ENCODE peak calls at places on chromosomes 3 and 15, in eight cellular contexts. Q, O, C, I, X, W, G and E are unnamed samples.

GRCh38 chr3:17973559-17973906 is 231.1 kb upstream of the TBC1D5 start:
- DNase-seq in Q (no peak), O (no peak), C (no peak), I (no peak), X (no peak), W (no peak), G (no peak), E (no peak)

GRCh38 chr3:155792532-155792931 is 13.5 kb downstream of the C3orf33 start:
- DNase-seq in Q (no peak), O (no peak), C (no peak), I (no peak), X (no peak), W (no peak), G (no peak), E (no peak)

GRCh38 chr15:83092309-83092976 is 15.0 kb upstream of the TM6SF1 start:
- DNase-seq in Q (peak), O (no peak), C (peak), I (peak), X (no peak), W (no peak), G (no peak), E (peak)

GRCh38 chr3:126348308-126348920 is 8.8 kb downstream of the KLF15 start:
- DNase-seq in Q (no peak), O (no peak), C (no peak), I (no peak), X (peak), W (peak), G (no peak), E (peak)

GRCh38 chr15:77823736-77824135 is 191.0 kb upstream of the LINGO1 start:
- DNase-seq in Q (no peak), O (no peak), C (no peak), I (no peak), X (no peak), W (no peak), G (no peak), E (no peak)

GRCh38 chr3:153043729-153044314 is 118.2 kb upstream of the RAP2B start:
- DNase-seq in Q (peak), O (no peak), C (no peak), I (no peak), X (no peak), W (no peak), G (no peak), E (no peak)

GRCh38 chr15:31274496-31275330 is 51.9 kb upstream of the KLF13 start:
- DNase-seq in Q (no peak), O (no peak), C (peak), I (peak), X (peak), W (peak), G (peak), E (peak)

GRCh38 chr3:151838574-151839312 is 24.8 kb downstream of the AADAC start:
- DNase-seq in Q (peak), O (peak), C (no peak), I (peak), X (peak), W (no peak), G (peak), E (peak)

GRCh38 chr3:197896421-197896820 is 53.6 kb upstream of the RPL35A start:
- DNase-seq in Q (no peak), O (no peak), C (no peak), I (no peak), X (no peak), W (peak), G (no peak), E (no peak)

GRCh38 chr15:39429898-39430357 is 151.0 kb upstream of the THBS1 start:
- DNase-seq in Q (peak), O (no peak), C (no peak), I (no peak), X (no peak), W (no peak), G (no peak), E (no peak)

GRCh38 chr3:10777627-10778026 is 38.4 kb upstream of the SLC6A11 start:
- DNase-seq in Q (no peak), O (no peak), C (no peak), I (no peak), X (no peak), W (no peak), G (no peak), E (no peak)

GRCh38 chr3:129927072-129927471 is 33.6 kb upstream of the TMCC1 start:
- DNase-seq in Q (no peak), O (no peak), C (no peak), I (no peak), X (no peak), W (no peak), G (no peak), E (no peak)

GRCh38 chr3:8458235-8458634 is 43.4 kb upstream of the LMCD1 start:
- DNase-seq in Q (no peak), O (no peak), C (no peak), I (no peak), X (no peak), W (no peak), G (no peak), E (no peak)

GRCh38 chr3:156710429-156710828 is 36.0 kb downstream of the TIPARP start:
- DNase-seq in Q (no peak), O (no peak), C (no peak), I (no peak), X (no peak), W (no peak), G (no peak), E (no peak)

GRCh38 chr15:99729920-99730319 is 3.3 kb downstream of the LYSMD4 start:
- DNase-seq in Q (peak), O (peak), C (peak), I (peak), X (no peak), W (no peak), G (no peak), E (peak)

GRCh38 chr15:35439291-35439690 is 106.7 kb downstream of the DPH6 start:
- DNase-seq in Q (no peak), O (no peak), C (no peak), I (no peak), X (no peak), W (no peak), G (no peak), E (no peak)

GRCh38 chr15:58077427-58077826 is 11.9 kb upstream of the ALDH1A2 start:
- DNase-seq in Q (peak), O (no peak), C (no peak), I (no peak), X (no peak), W (no peak), G (no peak), E (no peak)

GRCh38 chr3:197337656-197338055 is 39.2 kb upstream of the DLG1 start:
- DNase-seq in Q (no peak), O (no peak), C (no peak), I (no peak), X (no peak), W (peak), G (no peak), E (no peak)

GRCh38 chr3:140830391-140830790 is 111.2 kb upstream of the SLC25A36 start:
- DNase-seq in Q (no peak), O (no peak), C (no peak), I (no peak), X (no peak), W (no peak), G (no peak), E (no peak)

GRCh38 chr3:127459205-127459604 is 131.3 kb downstream of the TPRA1 start:
- DNase-seq in Q (no peak), O (no peak), C (no peak), I (no peak), X (no peak), W (no peak), G (no peak), E (no peak)

GRCh38 chr3:46566040-46566631 is at the start of gene LRRC2:
- DNase-seq in Q (peak), O (peak), C (peak), I (no peak), X (peak), W (no peak), G (peak), E (peak)

GRCh38 chr15:100109486-100110035 is 232.2 kb downstream of the ADAMTS17 start:
- DNase-seq in Q (no peak), O (no peak), C (no peak), I (no peak), X (peak), W (no peak), G (peak), E (no peak)

GRCh38 chr15:70563561-70564095 is 199.7 kb downstream of the UACA start:
- DNase-seq in Q (no peak), O (no peak), C (no peak), I (no peak), X (no peak), W (peak), G (peak), E (no peak)

GRCh38 chr15:34737379-34737928 is 17.3 kb downstream of the GJD2 start:
- DNase-seq in Q (no peak), O (no peak), C (peak), I (no peak), X (no peak), W (no peak), G (no peak), E (no peak)

GRCh38 chr3:25854635-25855034 is 64.7 kb downstream of the OXSM start:
- DNase-seq in Q (no peak), O (no peak), C (no peak), I (no peak), X (no peak), W (no peak), G (no peak), E (no peak)

GRCh38 chr15:62173215-62173614 is 8.1 kb upstream of the C2CD4B start:
- DNase-seq in Q (peak), O (no peak), C (peak), I (no peak), X (peak), W (no peak), G (no peak), E (no peak)

GRCh38 chr3:122668930-122669730 is 11.5 kb upstream of the PARP14 start:
- DNase-seq in Q (no peak), O (no peak), C (no peak), I (peak), X (no peak), W (no peak), G (no peak), E (no peak)

GRCh38 chr15:38886315-38887163 is 321.9 kb upstream of the RASGRP1 start:
- DNase-seq in Q (no peak), O (no peak), C (no peak), I (peak), X (no peak), W (no peak), G (no peak), E (no peak)

GRCh38 chr15:70095387-70096214 is 2.1 kb downstream of the TLE3 start:
- DNase-seq in Q (peak), O (no peak), C (peak), I (peak), X (peak), W (peak), G (no peak), E (peak)

GRCh38 chr3:167650459-167650858 is 3.3 kb downstream of the WDR49 start:
- DNase-seq in Q (no peak), O (no peak), C (no peak), I (no peak), X (no peak), W (no peak), G (no peak), E (no peak)

GRCh38 chr3:170355738-170356595 is 1.5 kb upstream of the SKIL start:
- DNase-seq in Q (peak), O (no peak), C (peak), I (peak), X (peak), W (no peak), G (peak), E (peak)

GRCh38 chr15:35243758-35244157 is 158.7 kb upstream of the NANOGP8 start:
- DNase-seq in Q (no peak), O (no peak), C (no peak), I (no peak), X (no peak), W (no peak), G (no peak), E (no peak)

GRCh38 chr3:27484002-27484844 is at the start of gene SLC4A7:
- DNase-seq in Q (peak), O (peak), C (peak), I (peak), X (peak), W (peak), G (peak), E (peak)

GRCh38 chr3:27479816-27480543 is 4.2 kb downstream of the SLC4A7 start:
- DNase-seq in Q (no peak), O (no peak), C (no peak), I (peak), X (no peak), W (no peak), G (no peak), E (no peak)

GRCh38 chr3:27486328-27486727 is 2.1 kb upstream of the SLC4A7 start:
- DNase-seq in Q (no peak), O (no peak), C (no peak), I (no peak), X (no peak), W (no peak), G (no peak), E (no peak)

GRCh38 chr3:27485853-27486252 is 1.7 kb upstream of the SLC4A7 start:
- DNase-seq in Q (no peak), O (no peak), C (no peak), I (no peak), X (no peak), W (no peak), G (no peak), E (no peak)

DNA sequence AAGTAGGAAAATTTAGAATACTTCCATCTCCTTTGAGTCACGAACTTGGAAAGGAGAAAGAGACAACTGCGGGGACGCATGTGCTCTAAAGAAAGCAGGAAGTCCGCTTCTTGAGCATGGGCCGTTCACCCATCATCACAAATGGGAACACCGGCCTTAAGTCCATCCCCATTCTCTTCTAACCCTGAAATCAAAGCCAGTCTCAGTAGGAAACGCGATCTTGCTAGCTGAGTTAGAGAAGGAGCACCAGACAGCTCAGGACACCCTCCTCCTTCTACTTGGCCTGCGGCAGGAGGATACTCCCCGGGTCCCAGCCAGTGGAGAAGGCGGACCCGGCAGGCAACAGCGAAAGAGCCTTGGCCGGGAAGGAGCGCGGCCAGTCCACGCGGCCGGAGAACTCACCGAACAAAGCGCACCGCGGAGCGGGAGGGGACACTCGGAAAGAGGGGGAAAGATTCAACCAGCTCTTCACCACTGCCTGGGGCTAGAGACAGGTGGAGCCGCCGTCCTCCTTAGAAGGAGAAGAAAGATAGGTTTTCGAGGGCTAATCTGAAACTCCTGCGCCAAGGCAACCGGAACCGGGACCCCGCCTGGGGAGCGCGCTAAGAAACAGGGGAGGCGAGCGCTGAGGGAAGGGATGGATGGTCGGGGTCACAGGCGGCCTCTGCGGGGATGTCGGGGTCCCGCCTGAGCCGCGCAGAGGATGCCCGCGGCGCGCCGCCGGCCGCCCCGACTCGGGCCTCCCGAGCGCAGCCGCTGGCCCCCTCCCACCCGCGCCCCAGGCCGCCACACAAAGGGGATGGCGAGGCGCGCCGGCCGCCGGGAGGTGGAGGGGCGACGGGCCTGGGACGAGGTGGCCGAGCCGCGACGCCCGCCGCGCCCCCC is 825 bp downstream of the SLC4A7 start:
- DNase-seq in Q (peak), O (peak), C (peak), I (peak), X (peak), W (peak), G (peak), E (peak)
- TF ChIP-seq POLR2A in Q (no peak), O (no peak), C (no peak), I (peak), X (peak), W (no peak), G (no peak), E (no peak)

DNA sequence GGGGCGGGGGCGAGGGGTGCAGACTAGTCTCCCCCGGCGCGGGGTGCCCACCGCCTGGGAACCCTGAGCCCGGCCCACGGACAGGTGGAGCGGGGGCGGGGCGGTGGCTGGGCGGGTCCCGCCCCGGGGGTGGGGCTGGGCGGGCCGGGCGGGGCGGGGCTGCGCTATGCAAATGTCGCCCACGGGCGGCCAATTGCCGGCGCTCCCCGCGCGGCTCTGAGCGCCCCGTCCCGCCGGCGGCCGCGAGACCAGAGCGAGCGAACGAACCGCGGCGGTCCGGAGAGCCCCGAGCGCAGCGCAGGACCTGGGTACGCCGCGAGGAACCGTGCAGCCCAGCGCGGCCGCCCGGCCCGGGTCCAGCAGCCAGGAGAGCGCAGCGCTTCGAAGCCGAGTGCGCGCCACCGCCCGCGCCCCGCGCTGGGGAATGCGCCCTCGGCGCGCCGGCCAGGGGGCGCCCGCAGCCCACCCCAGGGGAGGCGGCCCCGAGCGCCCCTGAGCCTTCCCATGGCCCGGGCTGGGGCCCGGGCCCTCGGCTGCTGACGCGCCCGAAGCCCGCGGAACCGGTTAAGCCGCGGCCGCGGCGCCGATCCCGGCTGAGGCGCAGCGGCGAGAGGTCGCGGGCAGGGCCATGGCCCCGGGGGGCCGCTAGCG is at the start of gene SEMA3F:
- DNase-seq in Q (peak), O (peak), C (peak), I (peak), X (peak), W (peak), G (peak), E (peak)
- TF ChIP-seq POLR2A in Q (peak), O (no peak), C (peak), I (no peak), X (peak), W (no peak), G (peak), E (no peak)

GRCh38 chr3:42904076-42904475 is 1.9 kb upstream of the ZNF662 start:
- DNase-seq in Q (no peak), O (no peak), C (no peak), I (no peak), X (no peak), W (no peak), G (no peak), E (no peak)

GRCh38 chr3:42905740-42906084 is 230 bp upstream of the ZNF662 start:
- DNase-seq in Q (no peak), O (no peak), C (no peak), I (no peak), X (no peak), W (no peak), G (no peak), E (no peak)

GRCh38 chr3:42908675-42909074 is 2.7 kb downstream of the ZNF662 start:
- DNase-seq in Q (no peak), O (no peak), C (no peak), I (no peak), X (no peak), W (no peak), G (no peak), E (no peak)

GRCh38 chr3:42906905-42907183 is 902 bp downstream of the ZNF662 start:
- DNase-seq in Q (no peak), O (no peak), C (no peak), I (no peak), X (no peak), W (no peak), G (no peak), E (peak)

GRCh38 chr3:42906085-42906904 is at the start of gene ZNF662:
- DNase-seq in Q (no peak), O (no peak), C (peak), I (no peak), X (peak), W (no peak), G (peak), E (peak)
- TF ChIP-seq POLR2A in Q (no peak), O (no peak), C (no peak), I (no peak), X (peak), W (no peak), G (peak), E (no peak)

GRCh38 chr3:171384101-171384891 is 75.9 kb downstream of the TNIK start:
- DNase-seq in Q (no peak), O (no peak), C (no peak), I (no peak), X (no peak), W (no peak), G (no peak), E (no peak)
- TF ChIP-seq POLR2A in Q (no peak), O (no peak), C (no peak), I (no peak), X (no peak), W (no peak), G (no peak), E (no peak)

GRCh38 chr15:90184119-90184785 is 16.9 kb upstream of the SEMA4B start:
- DNase-seq in Q (no peak), O (no peak), C (peak), I (no peak), X (peak), W (no peak), G (peak), E (peak)
- TF ChIP-seq POLR2A in Q (no peak), O (no peak), C (no peak), I (no peak), X (peak), W (no peak), G (peak), E (no peak)